ENCODE peak calls at places on chromosome 7, in five cellular contexts. S is heart right ventricle, Y is neural progenitor cell, C is esophagus squamous epithelium, J is psoas muscle. P is an unnamed sample.

GRCh38 chr7:94049615-94050014 is 45.5 kb upstream of the BET1 start:
- DNase-seq in S (no peak), Y (no peak), C (no peak), J (no peak), P (no peak)

GRCh38 chr7:123682690-123683089 is 27.0 kb downstream of the LMOD2 start:
- DNase-seq in S (no peak), Y (peak; percentile 59), C (no peak), J (no peak), P (no peak)

GRCh38 chr7:50190772-50191171 is 97.7 kb upstream of the ZPBP start:
- DNase-seq in S (no peak), Y (no peak), C (no peak), J (no peak), P (no peak)

GRCh38 chr7:111358915-111359314 is 203.4 kb downstream of the IMMP2L start:
- DNase-seq in S (no peak), Y (no peak), C (no peak), J (no peak), P (no peak)

GRCh38 chr7:151038951-151039849 is 9.1 kb upstream of the ASIC3 start:
- DNase-seq in S (peak; percentile 70), Y (no peak), C (no peak), J (peak; percentile 78), P (peak; percentile 66)

GRCh38 chr7:27248911-27249723 is 6.5 kb downstream of the EVX1 start:
- DNase-seq in S (no peak), Y (peak; percentile 55), C (no peak), J (no peak), P (no peak)

GRCh38 chr7:4694653-4695335 is 12.7 kb downstream of the FOXK1 start:
- DNase-seq in S (no peak), Y (no peak), C (no peak), J (peak; percentile 83), P (no peak)

GRCh38 chr7:68025363-68025762 is 1028.7 kb downstream of the TYW1 start:
- DNase-seq in S (no peak), Y (no peak), C (no peak), J (no peak), P (no peak)

GRCh38 chr7:151351027-151351426 is 9.4 kb downstream of the NUB1 start:
- DNase-seq in S (no peak), Y (peak; percentile 36), C (no peak), J (no peak), P (peak; percentile 87)

GRCh38 chr7:96034940-96035727 is 262.8 kb downstream of the DYNC1I1 start:
- DNase-seq in S (no peak), Y (no peak), C (no peak), J (peak; percentile 73), P (no peak)

GRCh38 chr7:26449175-26450165 is 157.8 kb downstream of the SNX10 start:
- DNase-seq in S (no peak), Y (no peak), C (no peak), J (no peak), P (no peak)

GRCh38 chr7:48253020-48253419 is 81.8 kb downstream of the ABCA13 start:
- DNase-seq in S (no peak), Y (peak; percentile 31), C (no peak), J (no peak), P (peak; percentile 56)

GRCh38 chr7:139505563-139505962 is 17.9 kb upstream of the CLEC2L start:
- DNase-seq in S (no peak), Y (peak; percentile 73), C (no peak), J (no peak), P (peak; percentile 92)

GRCh38 chr7:158821173-158822021 is 7.9 kb downstream of the ESYT2 start:
- DNase-seq in S (no peak), Y (no peak), C (no peak), J (no peak), P (peak; percentile 46)

GRCh38 chr7:44104880-44105771 is 981 bp downstream of the AEBP1 start:
- DNase-seq in S (no peak), Y (peak; percentile 51), C (no peak), J (peak; percentile 59), P (peak; percentile 72)

GRCh38 chr7:78794101-78794500 is 659.4 kb downstream of the MAGI2 start:
- DNase-seq in S (no peak), Y (peak; percentile 9), C (no peak), J (no peak), P (no peak)

GRCh38 chr7:2063562-2064360 is 169.0 kb downstream of the MAD1L1 start:
- DNase-seq in S (peak; percentile 56), Y (no peak), C (no peak), J (no peak), P (no peak)

GRCh38 chr7:43735802-43736603 is 6.7 kb upstream of the COA1 start:
- DNase-seq in S (no peak), Y (no peak), C (no peak), J (no peak), P (no peak)

GRCh38 chr7:39567294-39567693 is 1.1 kb downstream of the YAE1 start:
- DNase-seq in S (no peak), Y (no peak), C (no peak), J (no peak), P (no peak)

DNA sequence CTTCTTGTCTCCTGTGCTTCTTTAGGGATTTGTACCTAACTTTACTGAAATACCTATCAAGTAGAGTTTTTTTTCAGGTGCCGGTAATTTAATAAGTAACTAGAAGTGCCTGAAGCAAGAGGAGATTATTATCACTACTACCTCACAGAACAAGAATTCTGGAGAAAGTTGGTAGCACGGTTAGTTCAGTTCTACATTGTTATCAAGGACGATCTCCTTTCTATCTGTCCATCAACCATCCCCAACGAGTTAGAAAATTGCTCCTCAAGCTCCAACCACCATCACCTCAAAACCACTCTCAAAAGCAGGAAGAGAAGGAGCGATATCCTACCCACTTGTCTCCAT is 265.4 kb downstream of the SNX13 start:
- DNase-seq in S (no peak), Y (no peak), C (no peak), J (no peak), P (no peak)
- H3K27ac ChIP-seq in S (no peak overlapping the region), Y (no peak overlapping the region), C (no peak overlapping the region), J (no peak overlapping the region), P (no peak overlapping the region)

DNA sequence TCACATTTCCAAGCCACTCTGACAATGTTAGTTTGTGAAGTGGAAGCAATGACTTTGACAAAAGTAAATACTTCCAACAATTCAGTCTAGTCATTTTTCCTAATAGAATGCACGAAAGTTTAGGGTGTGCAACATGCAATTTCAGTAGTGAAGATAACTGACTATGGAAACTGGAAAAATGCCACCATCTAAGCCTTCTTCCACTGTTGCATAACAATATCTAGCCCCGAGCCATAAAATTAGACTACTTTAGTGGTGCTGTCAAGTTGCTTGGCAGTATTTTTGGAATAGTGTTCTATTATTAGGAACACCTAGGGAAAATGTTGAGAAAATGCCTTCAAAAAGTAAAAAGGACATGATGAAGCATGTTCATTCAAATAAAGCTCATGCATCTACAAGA is 17.9 kb downstream of the SEMA3A start:
- DNase-seq in S (no peak), Y (no peak), C (no peak), J (no peak), P (no peak)
- H3K27ac ChIP-seq in S (no peak overlapping the region), Y (no peak overlapping the region), C (no peak overlapping the region), J (no peak overlapping the region), P (no peak overlapping the region)

GRCh38 chr7:130006771-130007170 is 44.4 kb downstream of the ZC3HC1 start:
- DNase-seq in S (no peak), Y (no peak), C (no peak), J (no peak), P (no peak)
- H3K27ac ChIP-seq in S (no peak overlapping the region), Y (no peak overlapping the region), C (no peak overlapping the region), J (no peak overlapping the region), P (no peak overlapping the region)

DNA sequence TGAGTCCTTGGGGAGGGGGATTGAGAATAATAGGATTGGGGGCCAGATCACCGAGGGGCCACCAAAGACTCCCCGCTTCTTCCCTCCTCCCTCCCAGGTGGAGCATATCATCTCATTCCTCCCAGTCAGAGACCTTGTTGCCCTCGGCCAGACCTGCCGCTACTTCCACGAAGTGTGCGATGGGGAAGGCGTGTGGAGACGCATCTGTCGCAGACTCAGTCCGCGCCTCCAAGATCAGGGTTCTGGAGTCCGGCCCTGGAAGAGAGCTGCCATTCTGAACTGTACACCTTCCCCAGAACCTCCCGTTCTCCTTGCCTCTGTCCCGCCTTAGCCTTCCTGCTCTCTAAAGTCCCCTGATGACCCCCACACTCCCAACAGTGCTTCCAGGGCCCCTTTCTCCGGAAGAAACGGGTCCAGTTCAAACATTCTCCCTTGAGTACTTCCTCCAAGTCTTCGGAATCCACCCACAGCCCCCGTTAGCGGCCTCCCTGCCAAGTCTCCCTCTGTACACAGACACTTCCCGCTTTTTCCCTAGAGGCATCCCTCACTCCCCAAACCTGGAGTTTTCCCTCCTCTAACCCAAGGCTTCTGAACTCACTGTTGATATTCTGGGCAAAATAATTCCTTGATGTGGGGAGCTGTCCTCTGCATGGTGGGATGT is 4.1 kb downstream of the FBXO24 start:
- DNase-seq in S (peak; percentile 61), Y (no peak), C (no peak), J (peak; percentile 71), P (no peak)
- H3K27ac ChIP-seq in S (peak overlapping the region; percentile 76), Y (no peak overlapping the region), C (peak overlapping the region; percentile 12), J (no peak overlapping the region), P (no peak overlapping the region)

DNA sequence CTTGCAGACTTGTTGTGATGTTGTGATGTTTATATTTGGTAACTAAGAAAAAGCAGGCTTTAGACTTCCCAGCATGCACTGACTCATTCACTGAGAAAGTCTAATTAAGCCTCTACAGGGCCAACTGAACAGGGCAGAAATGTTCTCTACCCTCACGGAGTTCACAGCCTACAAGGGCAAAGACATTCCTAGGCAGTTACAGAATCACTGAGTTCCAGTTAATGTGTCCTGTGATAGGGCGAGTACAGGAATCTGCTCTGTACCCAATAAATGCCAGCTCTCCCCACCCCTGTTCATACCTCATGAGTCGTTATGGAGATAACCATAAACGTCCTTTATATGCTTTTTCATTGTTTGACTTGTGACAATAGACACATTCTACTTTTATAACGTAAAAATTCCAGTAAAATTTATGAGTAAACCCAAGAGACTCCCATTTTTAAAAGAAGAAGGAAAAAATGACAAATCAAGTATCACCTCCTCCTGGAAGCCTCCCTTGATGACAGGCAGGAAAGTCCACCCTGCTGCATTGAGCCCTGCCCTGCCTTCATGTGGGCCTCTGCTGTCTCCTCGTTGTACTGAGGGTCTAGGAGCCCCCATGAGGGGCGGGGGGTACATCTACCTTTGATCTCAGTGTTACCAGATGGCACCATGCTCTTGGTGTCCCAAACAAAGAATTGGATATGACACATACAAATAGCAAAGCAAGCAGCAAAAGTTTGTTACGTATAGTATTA is 14.3 kb downstream of the MUC12 start:
- DNase-seq in S (no peak), Y (no peak), C (no peak), J (no peak), P (no peak)
- H3K27ac ChIP-seq in S (no peak overlapping the region), Y (no peak overlapping the region), C (no peak overlapping the region), J (no peak overlapping the region), P (no peak overlapping the region)

DNA sequence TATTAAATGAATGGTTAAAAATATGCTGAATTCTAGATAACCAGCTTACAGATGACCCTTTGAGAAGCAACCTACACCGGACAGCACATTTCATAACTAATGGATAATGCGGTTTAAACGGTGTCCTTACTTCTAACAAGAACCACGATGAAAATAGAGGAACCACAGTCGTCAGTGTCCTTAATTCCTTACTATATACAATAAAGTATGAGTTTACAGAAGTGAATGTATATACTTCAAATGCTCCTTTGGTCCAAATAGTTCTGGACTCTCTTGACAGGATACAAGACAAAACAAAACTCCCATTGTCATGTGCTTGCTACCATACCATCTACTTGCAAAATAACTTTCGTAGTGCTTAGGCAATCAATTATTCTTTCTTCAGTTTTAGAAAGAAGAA is 2.4 kb downstream of the NAMPT start:
- DNase-seq in S (no peak), Y (no peak), C (no peak), J (no peak), P (no peak)
- H3K27ac ChIP-seq in S (peak overlapping the region; percentile 32), Y (no peak overlapping the region), C (peak overlapping the region; percentile 14), J (peak overlapping the region; percentile 85), P (no peak overlapping the region)

P was measured in endodermal cell.